ENCODE peak calls at places on chromosome 11, in five cellular contexts. K, B, P, L and X are unnamed samples.

GRCh38 chr11:77039491-77040400 is 5.5 kb downstream of the B3GNT6 start:
- DNase-seq in L (no peak), P (no peak), B (no peak), K (no peak), X (peak; percentile 32)

GRCh38 chr11:6742260-6742659 is 29.5 kb downstream of the OR2AG2 start:
- DNase-seq in K (no peak), P (no peak), B (no peak), L (no peak), X (no peak)

GRCh38 chr11:27968461-27968860 is 139.5 kb downstream of the KIF18A start:
- DNase-seq in B (no peak), L (no peak), P (peak; percentile 4), K (no peak), X (no peak)

GRCh38 chr11:62889126-62889483 is 8.4 kb downstream of the SLC3A2 start:
- DNase-seq in P (no peak), B (no peak), K (no peak), L (no peak), X (no peak)

GRCh38 chr11:102338479-102339010 is 8.5 kb upstream of the BIRC2 start:
- DNase-seq in L (no peak), P (no peak), B (no peak), K (no peak), X (no peak)

GRCh38 chr11:75592699-75593098 is 30.6 kb downstream of the SERPINH1 start:
- DNase-seq in P (no peak), L (no peak), B (no peak), K (no peak), X (no peak)

GRCh38 chr11:108213784-108214183 is 8.7 kb downstream of the NPAT start:
- DNase-seq in L (no peak), B (no peak), K (no peak), P (no peak), X (no peak)

GRCh38 chr11:35362571-35362980 is 56.8 kb downstream of the SLC1A2 start:
- DNase-seq in P (no peak), K (no peak), B (no peak), L (no peak), X (peak; percentile 94)

GRCh38 chr11:119361961-119362725 is 15.6 kb upstream of the MFRP start:
- DNase-seq in P (no peak), B (no peak), L (no peak), K (no peak), X (no peak)

GRCh38 chr11:17013548-17014320 is 480 bp downstream of the PLEKHA7 start:
- DNase-seq in L (peak; percentile 23), P (peak; percentile 42), K (peak; percentile 73), B (peak; percentile 15), X (no peak)